ENCODE peak calls at places on chromosomes 4 and X, in six cellular contexts. I is astrocyte of the spinal cord, T is GM10248, B is nephron progenitor cell, D is GM20000, O is fibroblast of pulmonary artery. H is an unnamed sample.

GRCh38 chr4:3471098-3471760 is 8.1 kb downstream of the DOK7 start:
- DNase-seq in I (no peak), T (no peak), B (peak), D (no peak), O (no peak), H (no peak)

GRCh38 chrX:24842486-24842885 is 148.8 kb downstream of the POLA1 start:
- DNase-seq in I (no peak), T (no peak), B (no peak), D (no peak), O (no peak), H (no peak)

GRCh38 chr4:99722006-99722405 is 64.4 kb upstream of the C4orf54 start:
- DNase-seq in I (no peak), T (no peak), B (no peak), D (no peak), O (peak), H (no peak)

GRCh38 chr4:101651778-101652177 is 138.8 kb upstream of the BANK1 start:
- DNase-seq in I (no peak), T (no peak), B (no peak), D (no peak), O (no peak), H (no peak)

GRCh38 chrX:12971282-12972003 is 3.5 kb upstream of the TMSB4X start:
- DNase-seq in I (no peak), T (peak), B (no peak), D (no peak), O (no peak), H (no peak)

GRCh38 chr4:150348079-150348478 is 233.9 kb upstream of the MAB21L2 start:
- DNase-seq in I (peak), T (no peak), B (no peak), D (no peak), O (peak), H (peak)

GRCh38 chrX:74421181-74422028 is at the start of gene SLC16A2:
- DNase-seq in I (peak), T (peak), B (peak), D (peak), O (peak), H (peak)

GRCh38 chr4:139738846-139739613 is 73.4 kb downstream of the MGST2 start:
- DNase-seq in I (no peak), T (no peak), B (no peak), D (no peak), O (no peak), H (peak)

GRCh38 chrX:35890699-35891098 is 28.8 kb upstream of the CFAP47 start:
- DNase-seq in I (peak), T (peak), B (peak), D (peak), O (peak), H (peak)
- TF ChIP-seq CTCF in I (peak), T (no peak), B (peak), D (no peak), O (peak), H (peak)

GRCh38 chrX:50475208-50475607 is 4.6 kb upstream of the DGKK start:
- DNase-seq in I (no peak), T (no peak), B (no peak), D (no peak), O (no peak), H (no peak)
- TF ChIP-seq CTCF in I (no peak), T (no peak), B (no peak), D (no peak), O (no peak), H (no peak)

GRCh38 chrX:5458300-5458699 is 770.4 kb downstream of the NLGN4X start:
- DNase-seq in I (no peak), T (no peak), B (no peak), D (no peak), O (no peak), H (no peak)
- TF ChIP-seq CTCF in I (no peak), T (no peak), B (peak), D (no peak), O (no peak), H (no peak)

DNA sequence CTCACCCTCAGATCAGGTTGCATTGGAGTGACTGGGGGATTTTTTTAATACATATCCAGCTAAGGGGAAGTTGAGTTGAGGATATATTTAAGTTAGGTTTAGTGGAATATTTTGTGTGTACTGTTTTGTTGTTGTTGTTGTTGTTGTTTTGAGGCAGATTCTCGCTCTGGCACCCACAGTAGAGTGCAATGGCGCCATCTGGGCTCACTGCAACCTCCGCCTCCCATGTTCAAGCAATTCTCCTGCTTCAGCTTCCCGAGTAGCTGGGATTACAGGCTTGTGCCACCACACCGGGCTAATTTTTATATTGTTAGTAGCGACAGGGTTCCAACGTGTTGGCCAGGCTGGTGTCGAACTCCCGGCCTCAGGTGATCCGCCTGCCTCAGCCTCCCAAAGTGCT is 38.6 kb upstream of the ATP6AP2 start:
- DNase-seq in I (no peak), T (no peak), B (no peak), D (no peak), O (no peak), H (no peak)
- TF ChIP-seq CTCF in I (no peak), T (no peak), B (no peak), D (no peak), O (no peak), H (no peak)